ENCODE peak calls at places on chromosome 16, in eight cellular contexts. R, K, O, V, D, M, I and L are unnamed samples.

GRCh38 chr16:72501739-72502653 is 330.0 kb upstream of the PMFBP1 start:
- DNase-seq in V (peak), I (peak), K (peak), M (peak), R (peak), D (peak), O (peak), L (peak)

GRCh38 chr16:29009050-29009837 is 24.4 kb downstream of the LAT start:
- DNase-seq in O (no peak), V (no peak), K (no peak), I (no peak), D (no peak), M (no peak), R (no peak), L (no peak)

GRCh38 chr16:48367443-48368049 is 17.7 kb downstream of the SIAH1 start:
- DNase-seq in M (no peak), R (no peak), O (no peak), V (no peak), D (no peak), I (no peak), K (no peak), L (no peak)

GRCh38 chr16:53372942-53373871 is 61.1 kb upstream of the RBL2 start:
- DNase-seq in K (peak), V (no peak), R (no peak), M (no peak), O (peak), D (no peak), I (peak), L (no peak)

GRCh38 chr16:88811850-88812736 is at the start of gene APRT:
- DNase-seq in R (peak), V (peak), I (peak), D (peak), M (peak), K (peak), O (peak), L (peak)

GRCh38 chr16:1413684-1414531 is 596 bp downstream of the UNKL start:
- DNase-seq in R (peak), M (peak), D (peak), I (peak), V (no peak), K (peak), O (peak), L (peak)

GRCh38 chr16:72409428-72409827 is 237.5 kb upstream of the PMFBP1 start:
- DNase-seq in K (no peak), M (no peak), R (no peak), V (no peak), I (no peak), D (no peak), O (no peak), L (no peak)

GRCh38 chr16:86300746-86301480 is 209.4 kb upstream of the FOXF1 start:
- DNase-seq in V (no peak), I (no peak), R (no peak), O (no peak), K (no peak), D (no peak), M (no peak), L (no peak)

GRCh38 chr16:1527836-1528811 is 5.3 kb upstream of the TMEM204 start:
- DNase-seq in D (no peak), K (no peak), I (no peak), M (no peak), R (peak), V (no peak), O (no peak), L (no peak)

GRCh38 chr16:71428883-71429282 is 13.0 kb downstream of the TLE7 start:
- DNase-seq in M (no peak), K (no peak), I (no peak), R (peak), V (no peak), D (no peak), O (no peak), L (no peak)

GRCh38 chr16:29745126-29745852 is 501 bp downstream of the C16orf54 start:
- DNase-seq in D (no peak), O (peak), M (no peak), I (no peak), K (no peak), V (no peak), R (no peak), L (no peak)

GRCh38 chr16:81216706-81217105 is 21.8 kb upstream of the BCO1 start:
- DNase-seq in M (no peak), K (no peak), R (no peak), V (no peak), O (no peak), I (no peak), D (no peak), L (no peak)

GRCh38 chr16:2006317-2006716 is 3.3 kb downstream of the ZNF598 start:
- DNase-seq in D (no peak), O (no peak), M (no peak), R (no peak), K (no peak), I (no peak), V (no peak), L (no peak)

GRCh38 chr16:81885976-81886586 is 107.0 kb downstream of the PLCG2 start:
- DNase-seq in M (peak), V (no peak), O (peak), I (peak), R (peak), D (no peak), K (no peak), L (no peak)

GRCh38 chr16:28321700-28322411 is 29.5 kb downstream of the SBK1 start:
- DNase-seq in V (no peak), D (no peak), R (peak), M (peak), K (no peak), I (peak), O (no peak), L (no peak)

GRCh38 chr16:47113130-47113529 is 30.6 kb downstream of the NETO2 start:
- DNase-seq in O (no peak), R (no peak), I (no peak), D (no peak), V (no peak), K (no peak), M (no peak), L (no peak)

GRCh38 chr16:67294171-67294757 is 14.9 kb downstream of the PLEKHG4 start:
- DNase-seq in O (no peak), K (no peak), V (no peak), I (no peak), M (no peak), R (no peak), D (no peak), L (no peak)

GRCh38 chr16:21338537-21339268 is 60.6 kb upstream of the CRYM start:
- DNase-seq in R (no peak), V (no peak), D (no peak), K (no peak), I (no peak), O (no peak), M (no peak), L (no peak)

GRCh38 chr16:1543085-1543896 is 9.8 kb downstream of the TMEM204 start:
- DNase-seq in D (peak), M (peak), O (no peak), I (peak), V (no peak), R (peak), K (no peak), L (no peak)

GRCh38 chr16:1929105-1929504 is 10.9 kb upstream of the HS3ST6 start:
- DNase-seq in V (no peak), R (no peak), K (no peak), D (no peak), I (no peak), O (no peak), M (no peak), L (peak)

GRCh38 chr16:22664561-22664997 is 149.4 kb upstream of the HS3ST2 start:
- DNase-seq in M (no peak), D (no peak), V (no peak), K (no peak), I (no peak), R (no peak), O (no peak), L (no peak)

GRCh38 chr16:10738231-10739077 is 5.2 kb upstream of the NUBP1 start:
- DNase-seq in D (no peak), M (no peak), K (no peak), O (no peak), V (no peak), I (no peak), R (peak), L (no peak)

GRCh38 chr16:1338119-1338730 is 4.8 kb downstream of the BAIAP3 start:
- DNase-seq in I (no peak), D (peak), M (peak), K (no peak), R (no peak), V (no peak), O (no peak), L (no peak)

GRCh38 chr16:22217890-22218730 is 12.0 kb downstream of the EEF2K start:
- DNase-seq in M (no peak), D (no peak), V (no peak), R (no peak), I (peak), K (no peak), O (no peak), L (no peak)

GRCh38 chr16:51607202-51607756 is 456.2 kb upstream of the SALL1 start:
- DNase-seq in V (no peak), I (no peak), O (no peak), M (no peak), K (no peak), D (peak), R (no peak), L (peak)

GRCh38 chr16:85524365-85524629 is 88.8 kb upstream of the GSE1 start:
- DNase-seq in O (no peak), K (no peak), R (no peak), I (no peak), D (no peak), M (no peak), V (no peak), L (no peak)

GRCh38 chr16:71373073-71373472 is 14.6 kb downstream of the CALB2 start:
- DNase-seq in R (peak), V (no peak), D (no peak), I (no peak), M (no peak), K (no peak), O (no peak), L (no peak)

GRCh38 chr16:67181346-67181745 is 2.4 kb downstream of the MATCAP1 start:
- DNase-seq in M (no peak), I (no peak), R (peak), O (no peak), D (no peak), V (no peak), K (no peak), L (no peak)

GRCh38 chr16:11681526-11681925 is 13.3 kb downstream of the SNN start:
- DNase-seq in R (no peak), M (no peak), O (no peak), I (no peak), V (no peak), D (no peak), K (no peak), L (no peak)

GRCh38 chr16:81167851-81168250 is 70.6 kb upstream of the BCO1 start:
- DNase-seq in M (no peak), R (no peak), O (no peak), K (no peak), I (no peak), V (no peak), D (no peak), L (no peak)

GRCh38 chr16:15822957-15823356 is 33.9 kb downstream of the MYH11 start:
- DNase-seq in D (no peak), K (no peak), I (no peak), V (no peak), M (no peak), O (no peak), R (no peak), L (no peak)

GRCh38 chr16:54817432-54817831 is 113.2 kb upstream of the IRX5 start:
- DNase-seq in D (peak), O (no peak), V (no peak), M (peak), R (peak), K (no peak), I (peak), L (no peak)

GRCh38 chr16:85363881-85364280 is 249.2 kb upstream of the GSE1 start:
- DNase-seq in V (no peak), I (no peak), K (no peak), M (no peak), O (no peak), R (peak), D (no peak), L (no peak)

GRCh38 chr16:50403491-50403890 is 34.7 kb upstream of the BRD7 start:
- DNase-seq in M (no peak), K (no peak), D (no peak), I (no peak), R (no peak), O (no peak), V (no peak), L (no peak)

GRCh38 chr16:85844786-85845185 is 45.3 kb downstream of the COX4I1 start:
- DNase-seq in V (no peak), M (no peak), I (no peak), R (peak), D (no peak), K (no peak), O (no peak), L (no peak)

GRCh38 chr16:3101018-3101840 is 2.1 kb upstream of the ZSCAN10 start:
- DNase-seq in D (no peak), O (peak), V (no peak), R (peak), K (no peak), I (peak), M (no peak), L (no peak)

GRCh38 chr16:85055503-85056210 is 28.1 kb downstream of the KIAA0513 start:
- DNase-seq in D (no peak), V (no peak), O (peak), K (no peak), R (peak), M (no peak), I (no peak), L (no peak)

GRCh38 chr16:78240459-78241222 is 141.2 kb downstream of the WWOX start:
- DNase-seq in M (no peak), I (peak), V (no peak), D (no peak), O (no peak), R (no peak), K (no peak), L (no peak)

GRCh38 chr16:89574681-89575246 is 794 bp upstream of the CPNE7 start:
- DNase-seq in K (no peak), O (peak), R (peak), D (peak), V (no peak), I (peak), M (peak), L (peak)